ENCODE peak calls at places on chromosomes 1 and 21, in five cellular contexts. One of them, this sample, is unnamed.

GRCh38 chr21:38989745-38990423 is 184.2 kb downstream of the ETS2 start:
- DNase-seq in cardiac muscle cell: peak
- DNase-seq in H9: no peak
- DNase-seq in Karpas-422: no peak
- DNase-seq in RWPE1: no peak
- DNase-seq in this sample: peak

GRCh38 chr1:230185076-230186001 is 118.3 kb downstream of the GALNT2 start:
- DNase-seq in cardiac muscle cell: no peak
- DNase-seq in H9: no peak
- DNase-seq in Karpas-422: no peak
- DNase-seq in RWPE1: no peak
- DNase-seq in this sample: no peak

GRCh38 chr1:64421377-64421776 is 48.6 kb upstream of the CACHD1 start:
- DNase-seq in cardiac muscle cell: no peak
- DNase-seq in H9: no peak
- DNase-seq in Karpas-422: no peak
- DNase-seq in RWPE1: no peak
- DNase-seq in this sample: no peak

GRCh38 chr1:39106949-39107740 is 81.0 kb downstream of the NDUFS5 start:
- DNase-seq in cardiac muscle cell: peak
- DNase-seq in H9: no peak
- DNase-seq in Karpas-422: peak
- DNase-seq in RWPE1: no peak
- DNase-seq in this sample: no peak

GRCh38 chr1:26020941-26021646 is 481 bp upstream of the EXTL1 start:
- DNase-seq in cardiac muscle cell: no peak
- DNase-seq in H9: no peak
- DNase-seq in Karpas-422: no peak
- DNase-seq in RWPE1: no peak
- DNase-seq in this sample: no peak

GRCh38 chr1:221849110-221849509 is 107.2 kb upstream of the DUSP10 start:
- DNase-seq in cardiac muscle cell: no peak
- DNase-seq in H9: no peak
- DNase-seq in Karpas-422: no peak
- DNase-seq in RWPE1: no peak
- DNase-seq in this sample: no peak

GRCh38 chr1:36097693-36098585 is 9.2 kb downstream of the ADPRS start:
- DNase-seq in cardiac muscle cell: no peak
- DNase-seq in H9: no peak
- DNase-seq in Karpas-422: no peak
- DNase-seq in RWPE1: no peak
- DNase-seq in this sample: no peak

GRCh38 chr1:8560611-8561544 is 243.0 kb downstream of the SLC45A1 start:
- DNase-seq in cardiac muscle cell: peak
- DNase-seq in H9: no peak
- DNase-seq in Karpas-422: peak
- DNase-seq in RWPE1: peak
- DNase-seq in this sample: no peak

GRCh38 chr1:44707112-44707881 is 23.7 kb downstream of the RNU5D-1 start:
- DNase-seq in cardiac muscle cell: peak
- DNase-seq in H9: no peak
- DNase-seq in Karpas-422: no peak
- DNase-seq in RWPE1: peak
- DNase-seq in this sample: peak

GRCh38 chr1:33442141-33442540 is 11.2 kb upstream of the PHC2 start:
- DNase-seq in cardiac muscle cell: no peak
- DNase-seq in H9: no peak
- DNase-seq in Karpas-422: no peak
- DNase-seq in RWPE1: no peak
- DNase-seq in this sample: no peak

GRCh38 chr1:230864441-230864840 is 3.9 kb downstream of the C1orf198 start:
- DNase-seq in cardiac muscle cell: no peak
- DNase-seq in H9: no peak
- DNase-seq in Karpas-422: no peak
- DNase-seq in RWPE1: no peak
- DNase-seq in this sample: no peak

GRCh38 chr1:183870351-183871077 is 65.6 kb downstream of the RGL1 start:
- DNase-seq in cardiac muscle cell: no peak
- DNase-seq in H9: no peak
- DNase-seq in Karpas-422: no peak
- DNase-seq in RWPE1: no peak
- DNase-seq in this sample: no peak
- H3K27ac ChIP-seq in cardiac muscle cell: peak
- H3K27ac ChIP-seq in H9: no peak
- H3K27ac ChIP-seq in Karpas-422: no peak
- H3K27ac ChIP-seq in RWPE1: no peak
- H3K27ac ChIP-seq in this sample: peak

GRCh38 chr1:61482170-61482569 is 242.8 kb downstream of the TM2D1 start:
- DNase-seq in cardiac muscle cell: peak
- DNase-seq in H9: no peak
- DNase-seq in Karpas-422: no peak
- DNase-seq in RWPE1: no peak
- DNase-seq in this sample: no peak

GRCh38 chr1:61474963-61475362 is 250.0 kb downstream of the TM2D1 start:
- DNase-seq in cardiac muscle cell: no peak
- DNase-seq in H9: no peak
- DNase-seq in Karpas-422: no peak
- DNase-seq in RWPE1: no peak
- DNase-seq in this sample: no peak

GRCh38 chr1:61477301-61477700 is 247.6 kb downstream of the TM2D1 start:
- DNase-seq in cardiac muscle cell: no peak
- DNase-seq in H9: peak
- DNase-seq in Karpas-422: no peak
- DNase-seq in RWPE1: no peak
- DNase-seq in this sample: no peak

GRCh38 chr1:61481313-61481712 is 243.6 kb downstream of the TM2D1 start:
- DNase-seq in cardiac muscle cell: no peak
- DNase-seq in H9: no peak
- DNase-seq in Karpas-422: no peak
- DNase-seq in RWPE1: peak
- DNase-seq in this sample: peak

GRCh38 chr1:61480273-61480672 is 244.7 kb downstream of the TM2D1 start:
- DNase-seq in cardiac muscle cell: no peak
- DNase-seq in H9: no peak
- DNase-seq in Karpas-422: no peak
- DNase-seq in RWPE1: no peak
- DNase-seq in this sample: no peak
- H3K27ac ChIP-seq in cardiac muscle cell: no peak
- H3K27ac ChIP-seq in H9: no peak
- H3K27ac ChIP-seq in Karpas-422: no peak
- H3K27ac ChIP-seq in RWPE1: peak
- H3K27ac ChIP-seq in this sample: no peak

DNA sequence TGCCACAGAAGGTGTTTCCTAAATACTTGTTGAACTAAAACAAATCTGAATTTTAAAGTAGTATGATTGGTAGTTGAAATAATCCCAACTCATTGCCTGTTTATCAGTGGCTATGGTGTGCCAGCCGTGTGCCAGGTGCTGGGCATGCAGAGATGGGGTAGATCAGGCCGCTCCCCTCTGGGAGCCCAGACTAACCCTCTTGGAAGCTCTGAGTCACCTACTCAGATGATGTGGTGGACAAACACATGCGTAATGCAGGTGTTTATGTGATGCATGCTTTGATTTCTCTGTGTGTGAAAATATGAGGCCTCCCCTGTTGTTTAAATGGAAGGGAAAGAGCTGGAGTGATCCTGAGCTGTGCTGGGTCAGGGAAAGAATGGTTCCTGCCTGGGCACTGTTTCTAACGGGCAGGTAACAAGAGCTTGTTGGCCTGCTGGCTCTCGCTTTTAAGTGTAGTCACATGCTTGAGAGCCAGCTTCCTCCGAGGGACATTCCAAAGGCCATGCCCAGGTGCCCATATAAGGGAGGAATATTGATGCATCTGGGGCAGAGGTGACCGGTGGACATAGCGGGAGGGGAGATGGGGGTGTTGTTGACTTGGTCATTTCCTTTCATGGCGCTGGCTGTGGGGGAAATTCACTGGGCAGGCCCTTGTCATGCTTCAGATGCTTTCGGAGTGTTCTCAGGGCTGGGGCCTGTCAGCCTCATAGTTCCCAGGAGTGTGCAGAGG is 10.2 kb downstream of the MFN2 start:
- DNase-seq in cardiac muscle cell: no peak
- DNase-seq in H9: no peak
- DNase-seq in Karpas-422: no peak
- DNase-seq in RWPE1: peak
- DNase-seq in this sample: no peak
- H3K27ac ChIP-seq in cardiac muscle cell: peak
- H3K27ac ChIP-seq in H9: no peak
- H3K27ac ChIP-seq in Karpas-422: no peak
- H3K27ac ChIP-seq in RWPE1: peak
- H3K27ac ChIP-seq in this sample: no peak

DNA sequence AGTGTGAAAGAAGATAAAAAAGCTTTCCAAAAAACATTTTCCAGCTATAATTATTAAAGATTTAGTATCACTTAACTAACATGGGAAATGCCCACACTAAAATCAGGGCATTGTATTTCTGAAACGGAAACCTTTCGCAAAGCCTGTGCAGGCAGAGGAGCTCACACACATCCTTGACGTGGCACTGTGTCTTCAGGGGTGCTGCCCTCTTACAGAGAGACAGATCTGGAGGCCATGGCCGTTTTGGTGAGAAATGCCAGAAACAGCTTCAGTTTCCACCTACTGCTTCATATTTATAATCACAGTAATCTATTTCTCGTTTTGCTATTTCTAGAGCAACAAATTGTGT is 26.7 kb downstream of the ATP1B1 start:
- DNase-seq in cardiac muscle cell: no peak
- DNase-seq in H9: no peak
- DNase-seq in Karpas-422: no peak
- DNase-seq in RWPE1: no peak
- DNase-seq in this sample: no peak
- H3K27ac ChIP-seq in cardiac muscle cell: peak
- H3K27ac ChIP-seq in H9: no peak
- H3K27ac ChIP-seq in Karpas-422: no peak
- H3K27ac ChIP-seq in RWPE1: no peak
- H3K27ac ChIP-seq in this sample: no peak

GRCh38 chr21:30101967-30102366 is 64.6 kb downstream of the CLDN17 start:
- DNase-seq in cardiac muscle cell: no peak
- DNase-seq in H9: no peak
- DNase-seq in Karpas-422: no peak
- DNase-seq in RWPE1: no peak
- DNase-seq in this sample: no peak

GRCh38 chr21:30102881-30103280 is 63.7 kb downstream of the CLDN17 start:
- DNase-seq in cardiac muscle cell: no peak
- DNase-seq in H9: no peak
- DNase-seq in Karpas-422: no peak
- DNase-seq in RWPE1: no peak
- DNase-seq in this sample: no peak

DNA sequence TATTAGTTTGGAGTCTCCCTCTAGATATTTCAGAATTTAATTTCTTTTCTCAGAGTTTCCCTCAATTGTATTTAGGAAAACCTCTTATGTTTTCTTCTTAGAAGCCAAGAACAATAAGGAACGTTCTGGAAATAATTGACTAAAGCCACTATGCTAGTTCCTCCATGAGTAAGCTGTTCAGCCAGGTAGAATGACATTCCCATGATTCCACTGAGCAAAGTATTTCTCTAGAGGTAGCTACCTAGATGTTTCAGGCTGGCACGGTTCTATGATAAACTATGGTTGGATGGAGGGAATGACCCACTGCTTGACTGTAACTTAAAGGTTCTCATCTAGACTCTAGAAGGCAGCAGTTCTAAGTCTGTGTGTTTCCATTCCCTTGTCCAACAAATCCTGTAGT is 62.4 kb downstream of the CLDN17 start:
- DNase-seq in cardiac muscle cell: no peak
- DNase-seq in H9: no peak
- DNase-seq in Karpas-422: no peak
- DNase-seq in RWPE1: no peak
- DNase-seq in this sample: peak
- H3K27ac ChIP-seq in cardiac muscle cell: no peak
- H3K27ac ChIP-seq in H9: no peak
- H3K27ac ChIP-seq in Karpas-422: no peak
- H3K27ac ChIP-seq in RWPE1: no peak
- H3K27ac ChIP-seq in this sample: peak

GRCh38 chr1:224687465-224687864 is 71.3 kb downstream of the CNIH3 start:
- DNase-seq in cardiac muscle cell: no peak
- DNase-seq in H9: no peak
- DNase-seq in Karpas-422: no peak
- DNase-seq in RWPE1: no peak
- DNase-seq in this sample: no peak

GRCh38 chr1:224681816-224682215 is 65.7 kb downstream of the CNIH3 start:
- DNase-seq in cardiac muscle cell: no peak
- DNase-seq in H9: no peak
- DNase-seq in Karpas-422: no peak
- DNase-seq in RWPE1: no peak
- DNase-seq in this sample: no peak

GRCh38 chr1:224683981-224684380 is 67.9 kb downstream of the CNIH3 start:
- DNase-seq in cardiac muscle cell: no peak
- DNase-seq in H9: no peak
- DNase-seq in Karpas-422: no peak
- DNase-seq in RWPE1: no peak
- DNase-seq in this sample: no peak

GRCh38 chr1:224689354-224689753 is 73.2 kb downstream of the CNIH3 start:
- DNase-seq in cardiac muscle cell: no peak
- DNase-seq in H9: peak
- DNase-seq in Karpas-422: no peak
- DNase-seq in RWPE1: no peak
- DNase-seq in this sample: no peak

GRCh38 chr1:224684920-224685547 is 68.9 kb downstream of the CNIH3 start:
- DNase-seq in cardiac muscle cell: no peak
- DNase-seq in H9: no peak
- DNase-seq in Karpas-422: no peak
- DNase-seq in RWPE1: no peak
- DNase-seq in this sample: no peak
- H3K27ac ChIP-seq in cardiac muscle cell: peak
- H3K27ac ChIP-seq in H9: no peak
- H3K27ac ChIP-seq in Karpas-422: no peak
- H3K27ac ChIP-seq in RWPE1: no peak
- H3K27ac ChIP-seq in this sample: no peak

GRCh38 chr1:74193908-74194307 is 4.1 kb downstream of the LRRIQ3 start:
- DNase-seq in cardiac muscle cell: peak
- DNase-seq in H9: no peak
- DNase-seq in Karpas-422: no peak
- DNase-seq in RWPE1: peak
- DNase-seq in this sample: no peak

GRCh38 chr1:74197255-74197654 is 721 bp downstream of the LRRIQ3 start:
- DNase-seq in cardiac muscle cell: no peak
- DNase-seq in H9: no peak
- DNase-seq in Karpas-422: no peak
- DNase-seq in RWPE1: no peak
- DNase-seq in this sample: no peak

GRCh38 chr1:74199504-74199903 is 1.5 kb downstream of the FPGT start:
- DNase-seq in cardiac muscle cell: peak
- DNase-seq in H9: no peak
- DNase-seq in Karpas-422: no peak
- DNase-seq in RWPE1: no peak
- DNase-seq in this sample: no peak

GRCh38 chr1:74195339-74195738 is 2.6 kb downstream of the LRRIQ3 start:
- DNase-seq in cardiac muscle cell: no peak
- DNase-seq in H9: no peak
- DNase-seq in Karpas-422: no peak
- DNase-seq in RWPE1: no peak
- DNase-seq in this sample: no peak

GRCh38 chr1:74197657-74198552 is at the start of the genes FPGT and LRRIQ3:
- DNase-seq in cardiac muscle cell: peak
- DNase-seq in H9: peak
- DNase-seq in Karpas-422: peak
- DNase-seq in RWPE1: peak
- DNase-seq in this sample: peak
- H3K27ac ChIP-seq in cardiac muscle cell: peak
- H3K27ac ChIP-seq in H9: no peak
- H3K27ac ChIP-seq in Karpas-422: peak
- H3K27ac ChIP-seq in RWPE1: peak
- H3K27ac ChIP-seq in this sample: peak

This sample was measured in epithelial cell of prostate.